ENCODE peak calls at places on chromosomes 7 and 10, in four cellular contexts. B is fibroblast of lung, V is esophagus squamous epithelium, X is gastrocnemius medialis. L is an unnamed sample.

GRCh38 chr7:100786323-100786722 is 41.0 kb downstream of the EPHB4 start:
- DNase-seq in B (no peak), V (no peak), X (no peak), L (no peak)

GRCh38 chr10:103969857-103970627 is 3.1 kb downstream of the SLK start:
- DNase-seq in B (no peak), V (no peak), X (no peak), L (no peak)

GRCh38 chr7:92880212-92881090 is 44.1 kb upstream of the CDK6 start:
- DNase-seq in B (peak; percentile 9), V (no peak), X (no peak), L (no peak)

GRCh38 chr10:77500754-77501151 is 136.9 kb downstream of the KCNMA1 start:
- DNase-seq in B (no peak), V (no peak), X (no peak), L (no peak)

GRCh38 chr10:7488418-7488829 is 77.6 kb upstream of the SFMBT2 start:
- DNase-seq in B (peak; percentile 64), V (no peak), X (peak; percentile 33), L (peak; percentile 61)

GRCh38 chr10:80552151-80552646 is 14.5 kb downstream of the SH2D4B start:
- DNase-seq in B (no peak), V (no peak), X (no peak), L (peak; percentile 67)

GRCh38 chr10:12241810-12242529 is 46.0 kb downstream of the CDC123 start:
- DNase-seq in B (no peak), V (no peak), X (no peak), L (peak; percentile 26)

GRCh38 chr10:119401671-119402395 is 140.7 kb downstream of the RGS10 start:
- DNase-seq in B (peak; percentile 99), V (no peak), X (peak; percentile 84), L (peak; percentile 70)

GRCh38 chr7:2833087-2833910 is 10.8 kb downstream of the GNA12 start:
- DNase-seq in B (no peak), V (no peak), X (no peak), L (no peak)

GRCh38 chr10:15189133-15189881 is 20.8 kb upstream of the NMT2 start:
- DNase-seq in B (no peak), V (no peak), X (no peak), L (no peak)

GRCh38 chr10:12914111-12914510 is 87.4 kb downstream of the CCDC3 start:
- DNase-seq in B (no peak), V (no peak), X (no peak), L (no peak)

GRCh38 chr10:114499630-114500190 is 95.4 kb upstream of the AFAP1L2 start:
- DNase-seq in B (no peak), V (no peak), X (no peak), L (no peak)

GRCh38 chr10:44752451-44753441 is 158.4 kb upstream of the TMEM72 start:
- DNase-seq in B (peak; percentile 92), V (no peak), X (no peak), L (no peak)

GRCh38 chr10:131947631-131948347 is 33.9 kb downstream of the BNIP3 start:
- DNase-seq in B (peak; percentile 67), V (no peak), X (no peak), L (no peak)

GRCh38 chr10:77849039-77849664 is 77.4 kb downstream of the DLG5 start:
- DNase-seq in B (no peak), V (no peak), X (no peak), L (no peak)

GRCh38 chr10:24928163-24928562 is 24.2 kb downstream of the PRTFDC1 start:
- DNase-seq in B (no peak), V (no peak), X (no peak), L (no peak)

GRCh38 chr10:106577266-106577665 is 587.2 kb downstream of the SORCS1 start:
- DNase-seq in B (peak; percentile 36), V (no peak), X (no peak), L (no peak)

GRCh38 chr10:83724471-83725241 is 414.7 kb upstream of the GHITM start:
- DNase-seq in B (no peak), V (no peak), X (no peak), L (no peak)

GRCh38 chr10:86659161-86659691 is 4.9 kb downstream of the OPN4 start:
- DNase-seq in B (no peak), V (no peak), X (peak; percentile 10), L (no peak)

GRCh38 chr7:30237271-30237695 is 47.1 kb upstream of the ZNRF2 start:
- DNase-seq in B (no peak), V (no peak), X (no peak), L (no peak)

GRCh38 chr10:47091421-47091820 is 180.2 kb downstream of the PTPN20 start:
- DNase-seq in B (no peak), V (no peak), X (no peak), L (no peak)

GRCh38 chr10:110407301-110408170 is 90.2 kb upstream of the DUSP5 start:
- DNase-seq in B (no peak), V (no peak), X (no peak), L (no peak)

DNA sequence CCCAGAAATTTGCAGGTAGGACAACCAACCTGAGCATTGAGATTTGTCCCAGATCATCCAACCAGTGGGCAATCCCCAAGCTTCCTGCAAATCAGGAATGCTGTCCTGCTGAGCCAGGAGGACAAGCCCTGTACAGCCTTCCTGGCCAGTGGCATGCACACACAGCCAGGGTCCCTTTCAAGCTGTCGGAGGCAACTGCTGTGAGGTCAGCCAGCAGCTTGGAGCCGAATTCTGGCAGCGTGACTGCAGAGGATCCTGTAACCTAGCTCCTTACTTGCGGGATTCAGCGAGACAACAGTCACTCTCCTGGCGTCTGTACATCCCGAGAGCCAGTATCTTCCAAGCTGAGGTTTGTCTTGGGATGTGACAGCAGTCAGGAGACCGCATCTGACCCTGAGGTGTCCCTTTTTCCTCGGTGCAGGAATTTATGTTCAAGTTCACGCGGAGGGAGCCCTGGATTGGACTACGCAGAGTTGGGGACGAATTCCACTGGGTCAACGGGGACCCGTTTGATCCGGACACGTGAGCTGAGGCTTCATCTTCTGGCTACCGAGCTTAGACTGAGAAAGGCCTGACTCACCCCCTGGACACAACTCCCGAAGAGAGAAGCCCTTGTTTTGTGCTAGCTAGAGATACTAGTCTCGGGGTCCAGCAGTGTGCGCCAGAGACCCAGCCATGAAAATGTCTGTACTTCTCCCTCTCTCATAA is 18.3 kb downstream of the CLEC2L start:
- DNase-seq in B (no peak), V (no peak), X (peak; percentile 81), L (no peak)
- H3K4me3 ChIP-seq in B (no peak overlapping the region), V (no peak overlapping the region), X (no peak overlapping the region), L (no peak overlapping the region)

DNA sequence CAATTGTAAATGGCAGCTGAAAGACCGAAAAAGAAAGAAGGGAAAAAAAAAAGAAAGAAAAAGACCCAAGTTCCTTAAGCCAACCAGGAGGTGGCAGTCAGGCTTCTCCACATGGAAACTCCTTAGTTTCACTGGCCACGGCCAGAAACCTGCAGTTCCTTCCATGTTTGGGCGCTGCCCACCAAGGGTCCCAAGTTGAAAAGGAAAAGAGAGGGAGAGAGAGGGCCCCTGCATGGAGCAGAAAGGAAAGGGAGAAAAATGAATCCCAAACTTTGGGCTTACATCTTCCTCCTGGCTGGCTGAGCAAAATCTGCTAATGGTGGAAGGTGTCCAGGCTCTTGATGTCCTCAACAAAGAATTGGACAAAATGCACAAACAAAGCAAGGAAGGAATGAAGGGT is 31.8 kb upstream of the ABCA13 start:
- DNase-seq in B (peak; percentile 12), V (no peak), X (no peak), L (no peak)
- H3K9me3 ChIP-seq in B (no peaks in the 10 kb centered on the region), V (no peaks in the 10 kb centered on the region), X (no peaks in the 10 kb centered on the region), L (no peaks in the 10 kb centered on the region)

DNA sequence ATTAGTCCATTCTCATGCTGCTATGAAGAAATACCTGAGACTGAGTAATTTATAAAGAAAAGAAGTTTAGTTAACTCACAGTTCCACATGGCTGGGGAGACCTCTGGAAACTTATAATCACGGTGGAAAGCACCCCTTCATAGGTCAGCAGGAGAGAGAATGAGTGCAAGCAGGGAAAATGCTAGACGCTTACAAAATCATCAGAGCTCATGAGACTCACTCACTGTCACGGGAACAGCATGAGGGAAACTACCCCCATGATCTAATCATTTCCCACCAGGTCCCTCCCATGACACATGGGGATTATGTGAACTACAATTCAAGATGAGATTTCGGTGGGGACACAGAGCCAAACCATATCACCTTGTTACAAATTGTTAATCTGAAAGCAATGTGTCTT is 15.8 kb downstream of the TAS2R39 start:
- DNase-seq in B (no peak), V (no peak), X (no peak), L (no peak)
- H3K4me3 ChIP-seq in B (no peak overlapping the region), V (no peak overlapping the region), X (no peak overlapping the region), L (no peak overlapping the region)

DNA sequence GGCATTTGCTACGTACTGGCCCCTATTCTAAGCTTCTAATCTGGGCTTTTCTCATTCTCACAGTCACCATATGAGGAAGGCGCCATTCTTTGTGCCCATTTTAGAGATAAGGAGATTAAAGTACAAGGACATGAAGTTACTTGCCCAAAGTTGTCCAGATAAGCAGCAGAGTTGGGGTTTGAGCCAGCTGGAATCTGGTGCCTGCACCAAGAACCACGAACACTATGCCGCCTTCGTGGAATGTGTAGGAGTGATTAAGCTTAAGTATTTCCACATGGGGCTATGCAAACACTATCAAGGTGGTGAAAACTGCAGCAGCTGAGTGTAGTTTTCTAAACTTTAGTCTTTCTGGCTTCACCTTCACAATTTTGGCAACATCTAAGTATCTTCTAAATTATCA is 342.7 kb upstream of the ETV1 start:
- DNase-seq in B (peak; percentile 5), V (no peak), X (no peak), L (peak; percentile 29)
- H3K9me3 ChIP-seq in B (no peaks in the 10 kb centered on the region), V (no peaks in the 10 kb centered on the region), X (no peaks in the 10 kb centered on the region), L (no peaks in the 10 kb centered on the region)

DNA sequence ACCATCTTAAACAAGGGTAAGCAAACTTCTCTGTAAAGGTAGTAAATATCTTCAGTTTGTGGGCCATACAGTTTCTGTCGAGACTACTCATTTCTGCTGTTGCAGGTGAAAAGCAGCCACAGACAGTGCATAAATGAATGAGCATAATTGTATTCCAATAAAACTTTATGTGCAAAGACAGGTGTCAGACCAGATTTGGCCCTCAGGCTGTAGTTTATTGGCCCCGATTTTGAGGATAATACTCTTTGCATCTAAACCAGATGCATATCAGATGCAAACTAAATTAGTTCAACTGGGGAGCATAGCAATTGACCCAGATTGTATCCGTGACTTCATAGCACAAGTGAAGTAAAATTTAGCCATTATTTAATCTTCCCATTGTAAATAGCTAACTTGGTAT is 70.0 kb downstream of the SNX10 start:
- DNase-seq in B (no peak), V (no peak), X (no peak), L (no peak)
- H3K4me3 ChIP-seq in B (no peak overlapping the region), V (no peak overlapping the region), X (no peak overlapping the region), L (peak overlapping the region; percentile 2)

GRCh38 chr7:158085741-158086695 is 501.6 kb downstream of the PTPRN2 start:
- DNase-seq in B (no peak), V (no peak), X (no peak), L (no peak)

GRCh38 chr7:158087196-158087595 is 500.4 kb downstream of the PTPRN2 start:
- DNase-seq in B (no peak), V (no peak), X (no peak), L (no peak)

GRCh38 chr7:158082761-158083160 is 504.9 kb downstream of the PTPRN2 start:
- DNase-seq in B (no peak), V (no peak), X (no peak), L (no peak)

GRCh38 chr7:158083526-158084310 is 503.9 kb downstream of the PTPRN2 start:
- DNase-seq in B (no peak), V (no peak), X (no peak), L (no peak)

DNA sequence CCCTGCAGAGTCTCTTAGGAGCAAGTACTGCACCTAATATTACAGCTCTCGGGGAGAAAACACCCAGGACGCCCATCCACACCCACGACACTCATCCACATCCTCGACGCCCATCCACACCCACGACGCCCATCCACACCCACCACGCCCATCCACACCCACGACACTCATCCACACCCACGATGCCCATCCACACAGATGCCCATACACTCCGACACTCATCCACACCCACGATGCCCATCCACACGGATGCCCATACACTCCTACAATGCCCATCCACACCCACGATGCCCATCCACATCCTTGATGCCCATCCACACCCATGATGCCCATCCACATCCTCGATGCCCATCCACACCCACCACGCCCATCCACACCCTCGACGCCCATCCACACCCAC is 503.1 kb downstream of the PTPRN2 start:
- DNase-seq in B (no peak), V (no peak), X (no peak), L (no peak)
- H3K9me3 ChIP-seq in B (no peaks in the 10 kb centered on the region), V (no peaks in the 10 kb centered on the region), X (no peaks in the 10 kb centered on the region), L (no peaks in the 10 kb centered on the region)

GRCh38 chr10:99536400-99537254 is 3.9 kb downstream of the NKX2-3 start:
- DNase-seq in B (no peak), V (no peak), X (no peak), L (no peak)
- H3K4me3 ChIP-seq in B (no peak overlapping the region), V (peak overlapping the region; percentile 55), X (peak overlapping the region; percentile 20), L (no peak overlapping the region)